ENCODE peak calls at places on chromosomes 7 and 10, in four cellular contexts. S is IMR-90, A is mesenchymal stem cell, C is neuronal stem cell. L is an unnamed sample.
A peak's percentile ranks its signal among the peaks of the same experiment; 100 is the strongest.

GRCh38 chr7:151322893-151323292 is 18.7 kb upstream of the NUB1 start:
- DNase-seq in S (no peak), C (no peak), A (no peak), L (no peak)

GRCh38 chr7:55077581-55078410 is 59.0 kb downstream of the EGFR start:
- DNase-seq in C (no peak), A (no peak), S (no peak), L (no peak)

GRCh38 chr7:99881370-99881769 is 4.5 kb upstream of the OR2AE1 start:
- DNase-seq in A (no peak), C (no peak), S (no peak), L (no peak)

GRCh38 chr10:86340176-86340990 is 26.2 kb downstream of the GRID1 start:
- DNase-seq in C (no peak), A (no peak), S (no peak), L (no peak)

GRCh38 chr10:8424555-8425201 is 370.2 kb downstream of the GATA3 start:
- DNase-seq in S (no peak), C (no peak), A (no peak), L (no peak)

GRCh38 chr10:74121368-74121767 is 29.3 kb downstream of the AP3M1 start:
- DNase-seq in C (no peak), A (no peak), S (no peak), L (no peak)

GRCh38 chr10:35328404-35329037 is 7.8 kb upstream of the CCNY start:
- DNase-seq in C (no peak), S (peak; percentile 95), A (peak; percentile 87), L (no peak)

GRCh38 chr10:72611783-72612182 is 14.1 kb downstream of the MICU1 start:
- DNase-seq in A (peak; percentile 8), S (no peak), C (no peak), L (no peak)

GRCh38 chr10:1048732-1049424 is at the start of gene IDI1:
- DNase-seq in A (peak; percentile 100), S (peak; percentile 98), C (peak; percentile 97), L (peak; percentile 99)

GRCh38 chr7:45646207-45646821 is 72.1 kb downstream of the ADCY1 start:
- DNase-seq in A (no peak), S (no peak), C (no peak), L (no peak)

GRCh38 chr10:100562806-100563293 is 27.1 kb downstream of the HIF1AN start:
- DNase-seq in S (peak; percentile 37), A (peak; percentile 8), C (no peak), L (peak; percentile 80)

GRCh38 chr7:92834661-92835139 is 1.7 kb downstream of the CDK6 start:
- DNase-seq in A (peak; percentile 28), S (no peak), C (peak; percentile 41), L (peak; percentile 59)

GRCh38 chr10:92822964-92823363 is 25.4 kb upstream of the EXOC6 start:
- DNase-seq in C (no peak), S (peak; percentile 35), A (peak; percentile 40), L (no peak)

GRCh38 chr10:89165923-89166322 is 41.2 kb downstream of the CH25H start:
- DNase-seq in A (no peak), S (peak; percentile 83), C (no peak), L (no peak)

GRCh38 chr7:138460176-138460648 is at the start of gene TRIM24:
- DNase-seq in C (no peak), S (peak; percentile 96), A (no peak), L (no peak)

GRCh38 chr10:58963101-58963534 is 213.3 kb upstream of the PHYHIPL start:
- DNase-seq in S (no peak), C (peak; percentile 17), A (no peak), L (peak; percentile 59)

GRCh38 chr10:86964847-86965190 is 3.5 kb upstream of the ADIRF start:
- DNase-seq in C (no peak), A (no peak), S (no peak), L (no peak)

GRCh38 chr7:5525271-5526189 is 101.9 kb upstream of the TNRC18 start:
- DNase-seq in A (peak; percentile 57), S (peak; percentile 54), C (no peak), L (peak; percentile 65)

GRCh38 chr7:45155941-45156340 is 1.6 kb upstream of the RAMP3 start:
- DNase-seq in A (no peak), S (no peak), C (no peak), L (no peak)

GRCh38 chr10:112362833-112363232 is 11.1 kb upstream of the ACSL5 start:
- DNase-seq in S (no peak), A (peak; percentile 32), C (no peak), L (no peak)

GRCh38 chr10:46026106-46026505 is 4.3 kb downstream of the NCOA4 start:
- DNase-seq in S (no peak), C (no peak), A (no peak), L (no peak)
- H3K27ac ChIP-seq in S (no peak overlapping the region), C (no peak overlapping the region), A (no peak overlapping the region), L (no peak overlapping the region)

GRCh38 chr7:87218941-87219544 is 489 bp downstream of the TMEM243 start:
- DNase-seq in S (peak; percentile 34), C (peak; percentile 14), A (peak; percentile 61), L (peak; percentile 74)
- H2BK5ac ChIP-seq in S (peak overlapping the region; percentile 44), C (peak overlapping the region; percentile 31), A (no peak overlapping the region), L (no peak overlapping the region)

DNA sequence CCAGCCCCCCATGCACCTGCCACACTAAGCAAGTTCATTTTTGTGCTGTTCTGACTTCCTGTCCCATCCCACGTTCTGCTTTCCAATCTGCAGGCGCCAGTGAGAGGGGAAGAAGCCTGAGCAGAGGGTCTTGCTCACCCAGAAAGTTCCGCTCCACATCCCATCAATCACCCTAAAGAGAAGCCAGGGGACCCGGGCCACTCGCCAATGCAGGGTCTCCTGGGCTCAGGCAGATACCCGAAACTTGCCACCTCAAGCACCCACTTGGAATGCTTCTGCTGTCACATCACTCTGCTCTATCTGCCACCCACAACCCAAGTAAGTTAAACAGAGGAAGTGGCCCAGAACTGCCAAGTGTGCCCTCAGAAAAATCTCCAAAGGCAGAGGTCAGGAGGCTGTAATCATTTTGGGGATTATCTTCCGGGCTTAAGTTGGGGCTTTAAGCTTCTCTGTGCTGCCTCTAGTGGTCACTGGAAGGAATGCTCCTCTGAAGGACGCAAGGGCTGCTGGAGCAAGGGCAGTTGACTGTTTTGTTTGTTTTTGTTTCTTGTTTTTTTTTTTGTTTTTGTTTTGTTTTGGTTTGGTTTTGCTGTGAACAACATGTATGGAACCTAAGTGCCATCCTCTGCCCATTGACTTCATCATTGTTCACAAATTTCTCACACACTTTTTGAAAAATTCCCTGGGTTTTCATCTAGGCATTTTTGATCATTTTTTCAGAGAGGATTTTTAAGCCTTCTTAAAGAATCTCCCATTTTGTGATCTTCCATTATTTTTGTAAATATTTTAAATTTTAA is 25.5 kb downstream of the PRR15 start:
- DNase-seq in C (no peak), A (peak; percentile 30), S (peak; percentile 22), L (peak; percentile 66)
- H2AFZ ChIP-seq in C (peak overlapping the region; percentile 73), A (no peak overlapping the region), S (no peak overlapping the region), L (no peak overlapping the region)

GRCh38 chr7:69540275-69540674 is 58.0 kb upstream of the AUTS2 start:
- DNase-seq in A (no peak), C (no peak), S (no peak), L (no peak)
- H3K27ac ChIP-seq in A (no peak overlapping the region), C (no peak overlapping the region), S (no peak overlapping the region), L (no peak overlapping the region)

GRCh38 chr10:98033515-98033914 is 3.1 kb upstream of the CRTAC1 start:
- DNase-seq in C (no peak), S (no peak), A (no peak), L (no peak)

GRCh38 chr10:98030093-98030821 is at the start of gene CRTAC1:
- DNase-seq in S (no peak), A (peak; percentile 23), C (peak; percentile 91), L (peak; percentile 87)

GRCh38 chr10:98029149-98030092 is 1.0 kb downstream of the CRTAC1 start:
- DNase-seq in S (no peak), C (peak; percentile 29), A (no peak), L (no peak)

GRCh38 chr10:98031440-98031839 is 1.0 kb upstream of the CRTAC1 start:
- DNase-seq in C (no peak), A (no peak), S (no peak), L (no peak)

GRCh38 chr10:98030991-98031431 is 590 bp upstream of the CRTAC1 start:
- DNase-seq in C (peak; percentile 47), A (peak; percentile 4), S (no peak), L (peak; percentile 44)
- H2BK5ac ChIP-seq in C (peak overlapping the region; percentile 60), A (no peak overlapping the region), S (no peak overlapping the region), L (no peak overlapping the region)

GRCh38 chr7:47227762-47228177 is 354.1 kb downstream of the TNS3 start:
- DNase-seq in S (peak; percentile 79), A (peak; percentile 98), C (no peak), L (no peak)
- H2AFZ ChIP-seq in S (no peak overlapping the region), A (no peak overlapping the region), C (peak overlapping the region; percentile 51), L (no peak overlapping the region)

DNA sequence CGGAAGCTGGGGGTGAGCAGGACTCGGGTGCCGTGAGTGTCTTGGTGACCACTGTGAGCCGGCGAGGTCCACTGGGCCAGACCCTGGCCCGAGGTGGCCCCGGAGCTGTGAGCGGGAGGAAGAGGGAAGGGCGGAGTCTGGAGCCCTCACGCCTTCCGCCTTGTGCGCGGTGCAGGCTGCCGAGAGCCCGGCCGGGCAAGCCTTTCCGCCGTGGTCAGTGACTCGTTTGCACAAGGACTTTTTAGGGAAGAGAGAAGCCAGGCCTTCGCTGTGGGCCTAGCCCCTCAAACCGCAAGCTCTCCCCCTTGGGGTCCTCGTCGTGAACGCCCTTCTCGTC is 40.9 kb upstream of the ZNF32 start:
- DNase-seq in C (no peak), A (no peak), S (no peak), L (peak; percentile 60)
- H3K27ac ChIP-seq in C (no peak overlapping the region), A (no peak overlapping the region), S (peak overlapping the region; percentile 1), L (no peak overlapping the region)